ENCODE peak calls at places on chromosomes 12 and 14, in four cellular contexts. E is HepG2, Y is GM12878, O is SK-N-SH. A is an unnamed sample.

GRCh38 chr12:19689801-19690472 is 250.6 kb downstream of the AEBP2 start:
- DNase-seq in O (no peak), Y (no peak), E (no peak), A (no peak)

GRCh38 chr12:15446798-15447197 is 124.5 kb downstream of the PTPRO start:
- DNase-seq in Y (no peak), E (no peak), O (no peak), A (no peak)

GRCh38 chr12:130813949-130814348 is 25.1 kb downstream of the STX2 start:
- DNase-seq in Y (peak), E (no peak), O (no peak), A (no peak)

GRCh38 chr12:47281667-47282171 is 202.0 kb upstream of the AMIGO2 start:
- DNase-seq in Y (no peak), O (no peak), E (no peak), A (peak)

GRCh38 chr12:106078358-106079025 is 60.3 kb downstream of the NUAK1 start:
- DNase-seq in O (no peak), E (no peak), Y (no peak), A (no peak)

GRCh38 chr12:64600164-64600561 is 10.1 kb upstream of the RASSF3 start:
- DNase-seq in O (no peak), E (no peak), Y (no peak), A (no peak)

GRCh38 chr12:61915420-61915819 is 344.8 kb upstream of the USP15 start:
- DNase-seq in E (peak), O (no peak), Y (no peak), A (no peak)

GRCh38 chr12:2555487-2556082 is 239.2 kb upstream of the FKBP4 start:
- DNase-seq in Y (no peak), O (no peak), E (no peak), A (no peak)

GRCh38 chr14:80095623-80096022 is 115.7 kb downstream of the DIO2 start:
- DNase-seq in Y (no peak), E (no peak), O (no peak), A (no peak)

GRCh38 chr14:50943943-50944646 is at the start of gene PYGL:
- DNase-seq in O (peak), E (peak), Y (no peak), A (peak)

GRCh38 chr12:120775862-120776552 is 50.4 kb downstream of the ACADS start:
- DNase-seq in E (peak), Y (no peak), O (no peak), A (no peak)

GRCh38 chr12:71873821-71874220 is 34.3 kb downstream of the TBC1D15 start:
- DNase-seq in E (no peak), O (no peak), Y (no peak), A (no peak)

GRCh38 chr14:95432152-95433093 is 84.0 kb downstream of the SYNE3 start:
- DNase-seq in O (peak), Y (no peak), E (peak), A (peak)

GRCh38 chr12:2958432-2959193 is 584 bp upstream of the TEAD4 start:
- DNase-seq in O (peak), E (peak), Y (no peak), A (peak)

GRCh38 chr12:44253338-44253856 is 417.5 kb downstream of the TMEM117 start:
- DNase-seq in Y (no peak), E (no peak), O (no peak), A (no peak)

GRCh38 chr12:53383258-53383657 is 3.3 kb downstream of the SP1 start:
- DNase-seq in Y (no peak), O (no peak), E (no peak), A (no peak)

GRCh38 chr12:131704509-131704908 is 6.4 kb upstream of the SFSWAP start:
- DNase-seq in E (no peak), Y (no peak), O (no peak), A (no peak)

GRCh38 chr14:92698393-92698792 is 50.0 kb downstream of the LGMN start:
- DNase-seq in O (no peak), E (no peak), Y (no peak), A (no peak)

DNA sequence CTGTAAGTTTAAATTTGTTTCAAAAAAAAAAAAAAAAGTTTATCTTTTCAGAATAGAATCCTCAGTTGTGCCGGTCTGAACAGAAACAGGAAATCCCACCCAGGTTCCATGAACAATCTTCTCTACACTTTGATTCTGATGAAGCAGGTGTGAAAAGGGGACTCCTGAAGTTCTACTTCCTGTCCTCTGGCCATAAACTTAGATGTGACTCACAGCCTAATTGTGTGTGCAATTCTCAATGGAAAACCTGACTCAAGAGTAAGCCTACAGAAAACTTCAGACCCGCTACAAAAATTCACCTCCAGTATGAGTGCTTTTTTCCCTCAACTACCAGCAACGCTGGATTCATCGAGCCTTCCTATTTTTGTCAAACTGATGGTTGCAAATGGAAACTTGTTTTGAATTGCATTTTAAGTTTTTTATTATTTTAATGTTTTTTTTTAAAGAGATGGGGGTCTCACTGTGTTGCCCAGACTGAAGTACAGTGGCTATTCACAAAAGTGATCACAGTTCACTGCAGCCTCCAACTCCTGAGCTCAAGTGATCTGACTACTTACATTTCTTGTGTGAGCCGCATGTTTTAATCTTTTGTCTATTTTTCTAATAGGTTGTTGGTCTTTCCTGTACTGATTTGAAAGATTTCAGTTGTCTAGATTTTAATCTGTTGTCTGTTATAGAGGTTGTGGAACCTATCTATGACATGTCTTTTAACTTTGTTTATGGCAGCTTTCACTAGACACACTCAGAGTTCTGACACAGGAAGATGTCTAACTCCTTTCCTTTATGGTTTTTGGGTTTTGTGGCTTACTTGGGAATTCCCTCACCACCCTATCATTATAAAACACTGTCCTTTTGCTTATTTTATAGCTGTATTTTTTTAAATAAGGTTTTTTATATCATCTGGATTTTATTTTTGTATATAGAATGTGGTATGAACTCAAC is 37.6 kb downstream of the ATG14 start:
- DNase-seq in Y (peak), E (no peak), O (no peak), A (no peak)
- TF ChIP-seq ZBTB33 in Y (no peak), E (no peak), O (no peak), A (peak)

DNA sequence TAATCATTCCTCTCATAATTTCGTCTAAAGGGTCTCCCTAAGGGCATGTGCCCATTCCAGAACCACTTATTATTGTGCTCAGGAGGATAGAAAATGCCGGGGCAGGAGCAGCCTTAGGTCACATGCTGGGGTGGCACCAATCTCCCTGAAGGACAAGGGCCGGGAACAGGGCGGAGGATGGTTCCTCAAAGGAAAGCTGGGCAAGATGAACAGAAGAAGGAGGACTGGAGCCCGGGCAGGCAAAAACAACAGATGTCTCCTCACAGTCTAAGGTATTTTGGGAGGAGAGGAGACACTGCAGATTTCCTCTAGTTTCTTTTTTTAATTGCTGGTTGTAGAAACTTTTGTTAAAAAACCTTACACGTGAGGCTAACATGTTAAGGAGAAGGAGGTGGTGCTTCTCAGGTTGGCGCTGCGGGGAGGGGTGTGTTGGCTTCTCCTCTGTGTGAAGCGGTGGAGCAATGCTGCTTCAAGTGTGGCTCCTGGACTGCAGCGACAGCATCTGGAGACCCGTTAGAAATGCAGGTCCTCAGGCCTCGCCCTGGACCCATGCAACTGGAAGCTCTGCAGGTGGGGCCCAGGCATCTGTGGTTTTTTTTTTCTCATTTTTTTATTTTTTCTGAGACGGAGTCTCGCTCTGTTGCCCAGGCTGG is 164.8 kb downstream of the AACS start:
- DNase-seq in E (no peak), O (no peak), Y (no peak), A (no peak)
- TF ChIP-seq SMC3 in E (no peak), O (no peak), Y (no peak), A (no peak)

GRCh38 chr12:12266389-12266872 is 413 bp downstream of the LRP6 start:
- DNase-seq in O (peak), Y (no peak), E (no peak), A (no peak)
- TF ChIP-seq ZBTB33 in O (no peak), Y (no peak), E (no peak), A (no peak)

DNA sequence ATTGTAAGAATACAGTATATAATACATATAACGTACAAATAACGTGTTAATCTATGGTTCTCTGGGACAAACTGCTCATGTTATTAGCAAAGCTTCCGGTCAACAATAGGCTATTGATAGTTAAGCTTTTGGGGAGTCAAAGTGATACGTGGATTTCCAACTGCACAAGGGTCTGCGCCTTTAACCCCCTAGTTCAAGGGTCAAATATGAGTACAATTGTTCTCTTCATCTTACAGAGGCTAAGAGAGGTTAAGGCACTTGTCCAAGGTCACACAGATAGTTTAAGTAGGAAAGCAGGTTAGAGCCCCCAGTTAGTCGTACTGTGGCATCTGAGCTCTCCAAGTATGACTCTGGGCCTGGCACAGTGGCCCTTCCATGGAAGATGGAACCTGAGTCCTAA is 204.3 kb upstream of the KRR1 start:
- DNase-seq in Y (no peak), E (no peak), O (no peak), A (no peak)
- TF ChIP-seq SMC3 in Y (no peak), E (no peak), O (no peak), A (no peak)

GRCh38 chr14:77044776-77045569 is 16.5 kb upstream of the IRF2BPL start:
- DNase-seq in O (no peak), Y (no peak), E (peak), A (no peak)
- TF ChIP-seq ZBTB33 in O (no peak), Y (no peak), E (no peak), A (no peak)

GRCh38 chr12:45348311-45348710 is 132.4 kb downstream of the ANO6 start:
- DNase-seq in E (no peak), O (no peak), Y (no peak), A (no peak)
- TF ChIP-seq SMC3 in E (no peak), O (no peak), Y (no peak), A (no peak)

DNA sequence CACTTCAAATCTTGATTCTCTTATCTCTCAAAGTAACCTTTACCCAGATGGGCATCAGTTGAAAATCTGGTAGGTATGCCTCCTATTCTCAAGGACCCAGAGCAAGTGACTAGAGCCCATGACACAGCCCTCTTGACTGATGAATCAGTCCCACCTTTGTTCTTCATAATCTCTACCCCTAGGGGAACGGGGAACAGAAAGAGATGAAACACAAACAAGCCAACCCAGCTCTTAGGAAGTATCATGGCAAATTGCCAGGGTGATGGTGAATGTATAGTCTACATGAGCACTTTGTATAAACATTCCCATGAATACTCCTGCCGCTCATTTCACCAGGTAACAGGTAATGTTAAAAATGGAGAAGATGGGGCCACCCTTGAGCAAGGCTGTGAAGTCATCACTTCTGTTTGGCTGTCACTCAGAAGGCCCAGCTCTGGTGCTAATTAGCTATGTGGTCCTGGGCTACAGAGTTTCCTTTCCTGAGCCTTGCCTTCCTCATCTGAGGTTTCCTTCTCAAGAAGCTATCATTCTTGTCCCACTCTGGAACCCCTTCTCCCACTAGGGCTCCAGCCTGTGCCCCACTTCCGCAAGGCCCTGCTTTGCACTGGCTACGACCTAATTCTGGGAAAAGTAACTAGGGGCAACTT is 161.7 kb downstream of the ANO2 start:
- DNase-seq in Y (no peak), E (no peak), O (no peak), A (no peak)
- TF ChIP-seq ZBTB33 in Y (no peak), E (no peak), O (no peak), A (no peak)